ENCODE peak calls at places on chromosomes 13 and 19, in four cellular contexts. N is AG08395, H is NCI-H460, W is NCI-H774. F is an unnamed sample.

GRCh38 chr13:45078003-45078402 is 42.3 kb upstream of the GTF2F2 start:
- DNase-seq in N (no peak), W (no peak), H (no peak), F (no peak)

GRCh38 chr13:110853235-110853721 is 61.6 kb downstream of the ANKRD10 start:
- DNase-seq in W (no peak), N (no peak), H (no peak), F (peak)

GRCh38 chr19:17625043-17625442 is 63.1 kb downstream of the UNC13A start:
- DNase-seq in H (no peak), N (no peak), W (no peak), F (no peak)

GRCh38 chr13:102289606-102290005 is 112.2 kb downstream of the FGF14 start:
- DNase-seq in H (no peak), N (no peak), W (no peak), F (no peak)

GRCh38 chr13:90105276-90105675 is 1242.2 kb upstream of the MIR17HG start:
- DNase-seq in H (no peak), N (peak), W (no peak), F (peak)

GRCh38 chr13:109383683-109384082 is 402.7 kb downstream of the IRS2 start:
- DNase-seq in N (peak), H (no peak), W (no peak), F (no peak)

GRCh38 chr19:566403-566802 is 6.0 kb upstream of the BSG start:
- DNase-seq in H (no peak), N (no peak), W (no peak), F (no peak)

GRCh38 chr13:100546713-100547405 is 41.7 kb downstream of the GGACT start:
- DNase-seq in H (no peak), W (no peak), N (no peak), F (no peak)